ENCODE peak calls at places on chromosome 9, in five cellular contexts. J is NCI-H1092, C is HCEC 1CT, W is SW480, F is posterior vena cava. I is an unnamed sample.

GRCh38 chr9:136481558-136481957 is 1.3 kb downstream of the SEC16A start:
- DNase-seq in J (no peak), C (no peak), W (no peak), F (no peak), I (no peak)

GRCh38 chr9:91720746-91721705 is 229.0 kb downstream of the ROR2 start:
- DNase-seq in J (no peak), C (no peak), W (no peak), F (peak; percentile 26), I (no peak)

GRCh38 chr9:117046666-117047327 is 359.7 kb downstream of the TRIM32 start:
- DNase-seq in J (no peak), C (no peak), W (no peak), F (no peak), I (no peak)

GRCh38 chr9:133710661-133711427 is 27.3 kb downstream of the SARDH start:
- DNase-seq in J (no peak), C (no peak), W (no peak), F (peak; percentile 68), I (no peak)

GRCh38 chr9:17578911-17579793 is at the start of gene SH3GL2:
- DNase-seq in J (peak; percentile 80), C (no peak), W (peak; percentile 53), F (peak; percentile 75), I (peak; percentile 56)

GRCh38 chr9:131609116-131609830 is 64.0 kb downstream of the PRRT1B start:
- DNase-seq in J (no peak), C (peak; percentile 58), W (no peak), F (no peak), I (no peak)

GRCh38 chr9:130028493-130029222 is 14.3 kb downstream of the FNBP1 start:
- DNase-seq in J (no peak), C (no peak), W (no peak), F (no peak), I (no peak)

GRCh38 chr9:71587576-71588362 is 180.5 kb downstream of the CEMIP2 start:
- DNase-seq in J (no peak), C (peak; percentile 49), W (peak; percentile 64), F (no peak), I (no peak)

GRCh38 chr9:86924206-86924605 is 23.1 kb downstream of the GAS1 start:
- DNase-seq in J (no peak), C (no peak), W (no peak), F (no peak), I (no peak)

GRCh38 chr9:72299017-72299603 is 65.9 kb downstream of the ZFAND5 start:
- DNase-seq in J (no peak), C (no peak), W (no peak), F (no peak), I (no peak)

GRCh38 chr9:114988962-114989599 is 58.7 kb upstream of the TNFSF8 start:
- DNase-seq in J (no peak), C (peak; percentile 6), W (peak; percentile 34), F (no peak), I (no peak)

GRCh38 chr9:137759117-137759516 is 118.5 kb upstream of the CACNA1B start:
- DNase-seq in J (no peak), C (no peak), W (no peak), F (no peak), I (no peak)

GRCh38 chr9:4689013-4689412 is 9.6 kb downstream of the CDC37L1 start:
- DNase-seq in J (no peak), C (no peak), W (no peak), F (no peak), I (no peak)

GRCh38 chr9:126112135-126112720 is 214.4 kb upstream of the MVB12B start:
- DNase-seq in J (no peak), C (no peak), W (peak; percentile 6), F (peak; percentile 20), I (no peak)

GRCh38 chr9:99231708-99232107 is 9.6 kb downstream of the SEC61B start:
- DNase-seq in J (no peak), C (peak; percentile 8), W (no peak), F (no peak), I (no peak)

I was measured in LoVo.